ENCODE peak calls at places on chromosomes 7 and 10, in seven cellular contexts. H is kidney, N is upper lobe of right lung, K is prostate gland, A is thyroid gland, Z is HCT116, V is fibroblast of lung. G is an unnamed sample.

GRCh38 chr10:35875281-35875680 is 233.2 kb upstream of the FZD8 start:
- DNase-seq in H (no peak), N (no peak), K (no peak), A (peak; percentile 48), Z (no peak), V (peak; percentile 57), G (no peak)

GRCh38 chr7:15648461-15648961 is 38.0 kb downstream of the MEOX2 start:
- DNase-seq in H (no peak), N (no peak), K (no peak), A (no peak), Z (no peak), V (peak; percentile 7), G (no peak)

GRCh38 chr10:26044123-26044749 is 110.2 kb downstream of the MYO3A start:
- DNase-seq in H (no peak), N (peak; percentile 69), K (no peak), A (peak; percentile 90), Z (no peak), V (peak; percentile 53), G (no peak)

GRCh38 chr10:129446182-129446581 is 20.9 kb upstream of the MGMT start:
- DNase-seq in H (no peak), N (no peak), K (no peak), A (no peak), Z (no peak), V (no peak), G (no peak)

GRCh38 chr10:62972103-62972502 is 155.9 kb upstream of the EGR2 start:
- DNase-seq in H (no peak), N (no peak), K (no peak), A (no peak), Z (no peak), V (peak; percentile 63), G (no peak)

GRCh38 chr7:14691597-14692203 is 210.9 kb downstream of the DGKB start:
- DNase-seq in H (peak; percentile 31), N (no peak), K (peak; percentile 34), A (peak; percentile 44), Z (peak; percentile 32), V (peak; percentile 18), G (no peak)

GRCh38 chr7:5665106-5666025 is 116.1 kb downstream of the RNF216 start:
- DNase-seq in H (no peak), N (no peak), K (peak; percentile 70), A (peak; percentile 82), Z (peak; percentile 62), V (peak; percentile 57), G (no peak)

GRCh38 chr7:26538683-26539082 is 247.0 kb downstream of the SNX10 start:
- DNase-seq in H (no peak), N (no peak), K (no peak), A (no peak), Z (no peak), V (no peak), G (no peak)

GRCh38 chr10:6815346-6815745 is 235.3 kb upstream of the PRKCQ start:
- DNase-seq in H (no peak), N (no peak), K (no peak), A (no peak), Z (no peak), V (no peak), G (no peak)

GRCh38 chr7:72183835-72184234 is 228.3 kb downstream of the CALN1 start:
- DNase-seq in H (no peak), N (no peak), K (no peak), A (peak; percentile 14), Z (peak; percentile 1), V (no peak), G (no peak)

GRCh38 chr10:132387723-132388210 is 9.2 kb upstream of the PWWP2B start:
- DNase-seq in H (peak; percentile 89), N (peak; percentile 86), K (no peak), A (peak; percentile 74), Z (no peak), V (peak; percentile 21), G (peak; percentile 96)

GRCh38 chr10:110380255-110380654 is 75.5 kb upstream of the SMNDC1 start:
- DNase-seq in H (no peak), N (no peak), K (no peak), A (no peak), Z (no peak), V (no peak), G (no peak)

GRCh38 chr10:37856881-37857286 is 526 bp downstream of the ZNF248 start:
- DNase-seq in H (peak; percentile 75), N (peak; percentile 66), K (peak; percentile 20), A (peak; percentile 33), Z (no peak), V (no peak), G (peak; percentile 84)

GRCh38 chr10:87054373-87055295 is 34.5 kb downstream of the FAM25A start:
- DNase-seq in H (no peak), N (no peak), K (no peak), A (no peak), Z (no peak), V (peak; percentile 73), G (no peak)

GRCh38 chr10:49831352-49832040 is 69.4 kb upstream of the OGDHL start:
- DNase-seq in H (no peak), N (no peak), K (no peak), A (no peak), Z (no peak), V (peak; percentile 74), G (no peak)

GRCh38 chr10:125283831-125284614 is 123.7 kb upstream of the CTBP2 start:
- DNase-seq in H (no peak), N (no peak), K (no peak), A (no peak), Z (no peak), V (no peak), G (no peak)

GRCh38 chr7:158044156-158044823 is 543.3 kb downstream of the PTPRN2 start:
- DNase-seq in H (no peak), N (peak; percentile 58), K (no peak), A (no peak), Z (no peak), V (no peak), G (peak; percentile 39)

GRCh38 chr7:25187932-25188331 is 40.4 kb downstream of the NPVF start:
- DNase-seq in H (no peak), N (no peak), K (no peak), A (no peak), Z (no peak), V (no peak), G (no peak)

GRCh38 chr10:118911361-118911760 is 118.2 kb upstream of the NANOS1 start:
- DNase-seq in H (no peak), N (no peak), K (no peak), A (no peak), Z (peak; percentile 37), V (peak; percentile 69), G (no peak)

GRCh38 chr10:24617771-24618396 is 105.8 kb downstream of the ARHGAP21 start:
- DNase-seq in H (peak; percentile 35), N (peak; percentile 69), K (peak; percentile 7), A (peak; percentile 37), Z (peak; percentile 45), V (peak; percentile 30), G (no peak)

GRCh38 chr10:101780818-101781654 is 2.2 kb downstream of the NPM3 start:
- DNase-seq in H (no peak), N (peak; percentile 84), K (no peak), A (peak; percentile 63), Z (peak; percentile 55), V (peak; percentile 41), G (peak; percentile 90)
- H3K4me1 ChIP-seq in H (peaks cover 4% of the 10 kb centered on the region), N (peaks cover 42% of the 10 kb centered on the region), K (peaks cover 5% of the 10 kb centered on the region), A (peaks cover 23% of the 10 kb centered on the region), Z (peaks cover 19% of the 10 kb centered on the region), V (peaks cover 7% of the 10 kb centered on the region), G (peaks cover 78% of the 10 kb centered on the region)

GRCh38 chr7:104973227-104973626 is 40.8 kb upstream of the KMT2E start:
- DNase-seq in H (no peak), N (no peak), K (no peak), A (no peak), Z (no peak), V (peak; percentile 46), G (no peak)
- H3K27ac ChIP-seq in H (peak overlapping the region; percentile 36), N (peak overlapping the region; percentile 55), K (peak overlapping the region; percentile 50), A (peak overlapping the region; percentile 45), Z (no peak overlapping the region), V (peak overlapping the region; percentile 83), G (peak overlapping the region; percentile 56)

GRCh38 chr10:31031666-31032514 is at the start of gene ZNF438:
- DNase-seq in H (peak; percentile 99), N (peak; percentile 98), K (peak; percentile 95), A (peak; percentile 96), Z (peak; percentile 80), V (peak; percentile 92), G (peak; percentile 99)

GRCh38 chr10:31033166-31033565 is 1.5 kb upstream of the ZNF438 start:
- DNase-seq in H (no peak), N (no peak), K (no peak), A (no peak), Z (no peak), V (no peak), G (no peak)

GRCh38 chr10:31034041-31034918 is 2.6 kb upstream of the ZNF438 start:
- DNase-seq in H (no peak), N (no peak), K (no peak), A (no peak), Z (no peak), V (peak; percentile 99), G (no peak)

GRCh38 chr10:31031205-31031665 is 430 bp downstream of the ZNF438 start:
- DNase-seq in H (no peak), N (no peak), K (no peak), A (no peak), Z (no peak), V (no peak), G (no peak)

DNA sequence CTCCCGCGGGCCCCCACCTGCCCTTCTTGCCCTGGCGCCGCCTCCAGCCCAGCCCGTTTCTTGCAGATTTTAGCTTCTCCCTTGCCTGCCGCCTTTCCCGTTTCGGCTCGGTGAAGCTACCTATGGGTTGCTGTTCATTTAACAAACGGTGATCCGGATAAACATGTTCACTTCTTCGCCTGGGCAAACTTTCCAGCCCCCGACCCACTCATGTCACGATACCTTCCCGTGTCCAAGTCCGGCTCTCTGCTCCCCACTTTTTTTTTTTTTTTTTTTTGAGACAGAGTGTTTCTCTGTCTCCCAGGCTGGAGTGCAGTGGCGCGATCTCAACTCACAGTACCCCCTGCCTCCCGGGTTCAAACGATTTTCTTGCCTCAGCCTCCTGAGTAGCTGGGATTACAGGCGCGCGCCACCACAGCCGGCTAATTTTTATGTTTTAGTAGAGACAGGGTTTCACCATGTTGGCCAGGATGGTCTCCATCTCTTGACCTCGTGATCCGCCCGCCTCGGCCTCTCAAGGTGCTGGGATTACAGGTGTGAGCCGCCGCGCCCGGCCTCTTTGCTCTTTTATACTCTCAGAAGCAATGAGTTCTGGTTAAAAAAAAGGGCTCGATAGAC is 959 bp upstream of the ZNF438 start:
- DNase-seq in H (peak; percentile 75), N (peak; percentile 69), K (no peak), A (no peak), Z (no peak), V (no peak), G (peak; percentile 83)
- TF ChIP-seq CTCF in H (no peak), N (no peak), K (no peak), A (no peak), Z (no peak), V (no peak), G (no peak)

DNA sequence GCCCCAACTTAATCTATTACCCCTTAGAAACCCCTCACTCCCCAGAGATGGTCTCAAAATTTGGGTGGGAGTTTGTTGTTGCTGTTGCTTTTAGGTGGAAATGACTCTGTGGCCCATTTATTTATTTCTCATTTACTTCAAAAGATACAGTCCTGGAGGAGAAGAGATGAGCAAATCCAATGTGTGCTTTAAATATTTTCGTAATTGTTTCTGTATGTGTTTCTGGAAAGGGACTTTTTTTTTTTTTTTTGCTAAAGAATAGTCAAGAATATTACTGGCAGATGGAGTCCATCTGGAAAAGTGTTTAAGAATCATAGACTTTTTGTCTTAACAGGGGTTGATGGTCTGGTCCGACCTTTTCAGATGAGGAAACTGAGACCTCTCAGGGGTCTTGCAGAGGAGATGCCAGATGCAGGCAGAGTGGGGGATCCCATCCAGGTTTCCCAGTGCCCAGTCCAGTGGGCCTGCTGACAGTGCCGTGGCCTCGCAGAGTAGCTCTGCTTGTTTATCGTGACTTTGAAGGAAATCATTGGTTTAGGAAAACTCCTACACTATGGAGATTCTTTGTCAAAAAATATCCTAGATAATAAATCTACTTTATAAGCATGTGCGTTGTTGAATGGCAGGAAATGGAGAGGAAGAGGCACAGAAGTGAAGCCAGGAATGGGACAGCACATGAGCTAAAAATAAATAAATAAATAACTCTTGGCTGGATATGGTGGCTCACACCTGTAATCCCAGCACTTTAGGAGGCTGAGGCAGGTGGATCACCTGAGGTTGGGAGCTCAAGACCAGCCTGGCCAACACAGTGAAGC is 164.3 kb upstream of the SVIL start:
- DNase-seq in H (no peak), N (no peak), K (no peak), A (no peak), Z (no peak), V (no peak), G (no peak)
- H3K4me1 ChIP-seq in H (peaks cover 4% of the 10 kb centered on the region), N (peaks cover 7% of the 10 kb centered on the region), K (peaks cover 2% of the 10 kb centered on the region), A (peaks cover 17% of the 10 kb centered on the region), Z (peaks cover 10% of the 10 kb centered on the region), V (peaks cover 16% of the 10 kb centered on the region), G (no peaks in the 10 kb centered on the region)

G was measured in spleen.